ENCODE peak calls at places on chromosomes 3 and 15, in ten cellular contexts. One of them, this sample, is unnamed. For H3K27me3, the result is how much of the 10 kb centered on the place peaks cover.

GRCh38 chr3:194134231-194134756 is 1.7 kb upstream of the HES1 start:
- DNase-seq in aorta: peak
- DNase-seq in astrocyte: peak
- DNase-seq in fibroblast of lung: peak
- DNase-seq in kidney epithelial cell: no peak
- DNase-seq in PC-3: no peak
- DNase-seq in GM23248: peak
- DNase-seq in WERI-Rb-1: no peak
- DNase-seq in uterus: no peak
- DNase-seq in CD4-positive, CD25-positive, alpha-beta regulatory T cell: peak
- DNase-seq in this sample: no peak

GRCh38 chr3:110506890-110507289 is 564.7 kb upstream of the NECTIN3 start:
- DNase-seq in aorta: no peak
- DNase-seq in astrocyte: no peak
- DNase-seq in fibroblast of lung: no peak
- DNase-seq in kidney epithelial cell: no peak
- DNase-seq in PC-3: no peak
- DNase-seq in GM23248: no peak
- DNase-seq in WERI-Rb-1: no peak
- DNase-seq in uterus: no peak
- DNase-seq in CD4-positive, CD25-positive, alpha-beta regulatory T cell: no peak
- DNase-seq in this sample: no peak

GRCh38 chr3:62587169-62587568 is 213.8 kb upstream of the FEZF2 start:
- DNase-seq in aorta: no peak
- DNase-seq in astrocyte: peak
- DNase-seq in fibroblast of lung: peak
- DNase-seq in kidney epithelial cell: no peak
- DNase-seq in PC-3: peak
- DNase-seq in GM23248: peak
- DNase-seq in WERI-Rb-1: no peak
- DNase-seq in uterus: no peak
- DNase-seq in CD4-positive, CD25-positive, alpha-beta regulatory T cell: no peak
- DNase-seq in this sample: no peak

GRCh38 chr3:11774296-11774877 is 72.3 kb downstream of the TAMM41 start:
- DNase-seq in aorta: no peak
- DNase-seq in astrocyte: no peak
- DNase-seq in fibroblast of lung: peak
- DNase-seq in kidney epithelial cell: no peak
- DNase-seq in PC-3: peak
- DNase-seq in GM23248: peak
- DNase-seq in WERI-Rb-1: peak
- DNase-seq in uterus: no peak
- DNase-seq in CD4-positive, CD25-positive, alpha-beta regulatory T cell: peak
- DNase-seq in this sample: peak

GRCh38 chr3:42288385-42288784 is 22.4 kb upstream of the CCK start:
- DNase-seq in aorta: no peak
- DNase-seq in astrocyte: no peak
- DNase-seq in fibroblast of lung: no peak
- DNase-seq in kidney epithelial cell: no peak
- DNase-seq in PC-3: peak
- DNase-seq in GM23248: no peak
- DNase-seq in WERI-Rb-1: no peak
- DNase-seq in uterus: no peak
- DNase-seq in CD4-positive, CD25-positive, alpha-beta regulatory T cell: no peak
- DNase-seq in this sample: no peak

GRCh38 chr3:25527796-25528195 is 99.7 kb downstream of the RARB start:
- DNase-seq in aorta: no peak
- DNase-seq in astrocyte: peak
- DNase-seq in fibroblast of lung: no peak
- DNase-seq in kidney epithelial cell: no peak
- DNase-seq in PC-3: no peak
- DNase-seq in GM23248: peak
- DNase-seq in WERI-Rb-1: no peak
- DNase-seq in uterus: no peak
- DNase-seq in CD4-positive, CD25-positive, alpha-beta regulatory T cell: no peak
- DNase-seq in this sample: peak

GRCh38 chr15:74396445-74397238 is 29.2 kb upstream of the CYP11A1 start:
- DNase-seq in aorta: no peak
- DNase-seq in astrocyte: peak
- DNase-seq in fibroblast of lung: peak
- DNase-seq in kidney epithelial cell: peak
- DNase-seq in PC-3: peak
- DNase-seq in GM23248: peak
- DNase-seq in WERI-Rb-1: no peak
- DNase-seq in uterus: no peak
- DNase-seq in CD4-positive, CD25-positive, alpha-beta regulatory T cell: no peak
- DNase-seq in this sample: peak

GRCh38 chr3:184716652-184717607 is 5.1 kb upstream of the MAGEF1 start:
- DNase-seq in aorta: peak
- DNase-seq in astrocyte: peak
- DNase-seq in fibroblast of lung: peak
- DNase-seq in kidney epithelial cell: no peak
- DNase-seq in PC-3: peak
- DNase-seq in GM23248: peak
- DNase-seq in WERI-Rb-1: peak
- DNase-seq in uterus: peak
- DNase-seq in CD4-positive, CD25-positive, alpha-beta regulatory T cell: no peak
- DNase-seq in this sample: peak

GRCh38 chr3:165446555-165446954 is 250.4 kb upstream of the SLITRK3 start:
- DNase-seq in aorta: no peak
- DNase-seq in astrocyte: no peak
- DNase-seq in fibroblast of lung: no peak
- DNase-seq in kidney epithelial cell: no peak
- DNase-seq in PC-3: no peak
- DNase-seq in GM23248: no peak
- DNase-seq in WERI-Rb-1: no peak
- DNase-seq in uterus: no peak
- DNase-seq in CD4-positive, CD25-positive, alpha-beta regulatory T cell: no peak
- DNase-seq in this sample: no peak

GRCh38 chr3:132284756-132285619 is 32.2 kb upstream of the ACP3 start:
- DNase-seq in aorta: no peak
- DNase-seq in astrocyte: no peak
- DNase-seq in fibroblast of lung: no peak
- DNase-seq in kidney epithelial cell: no peak
- DNase-seq in PC-3: no peak
- DNase-seq in GM23248: no peak
- DNase-seq in WERI-Rb-1: peak
- DNase-seq in uterus: no peak
- DNase-seq in CD4-positive, CD25-positive, alpha-beta regulatory T cell: no peak
- DNase-seq in this sample: no peak
- H3K4me3 ChIP-seq in aorta: no peak
- H3K4me3 ChIP-seq in astrocyte: no peak
- H3K4me3 ChIP-seq in fibroblast of lung: no peak
- H3K4me3 ChIP-seq in kidney epithelial cell: no peak
- H3K4me3 ChIP-seq in PC-3: no peak
- H3K4me3 ChIP-seq in GM23248: no peak
- H3K4me3 ChIP-seq in WERI-Rb-1: no peak
- H3K4me3 ChIP-seq in uterus: no peak
- H3K4me3 ChIP-seq in CD4-positive, CD25-positive, alpha-beta regulatory T cell: no peak
- H3K4me3 ChIP-seq in this sample: no peak

DNA sequence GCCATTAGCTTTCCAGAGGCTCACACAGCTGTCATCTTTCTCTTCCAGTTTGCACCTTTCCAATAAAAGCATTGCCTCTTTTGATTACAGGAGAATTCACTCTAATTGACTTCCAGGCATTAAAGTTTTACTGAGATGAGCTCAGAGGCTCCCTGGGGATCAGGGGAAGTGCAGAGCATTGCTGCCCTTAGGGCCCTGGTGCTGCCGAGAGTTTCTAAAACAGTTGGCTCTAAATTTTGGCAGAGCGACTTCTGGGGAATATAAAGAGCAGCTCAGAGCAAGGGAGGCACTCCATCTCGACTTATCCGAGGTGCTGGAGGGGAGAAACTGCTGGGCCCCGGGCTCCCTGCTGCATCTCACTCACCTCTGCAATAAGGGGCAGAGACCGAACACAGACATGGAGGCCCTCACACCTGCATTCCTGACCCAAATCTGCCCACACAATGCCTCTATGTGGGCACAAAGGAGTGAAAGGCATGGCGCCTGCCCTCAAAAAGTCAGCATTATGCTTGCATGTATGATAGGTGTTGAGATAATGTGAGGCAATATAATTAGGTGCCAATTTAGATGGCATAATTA is 61.7 kb downstream of the SCN11A start:
- DNase-seq in aorta: no peak
- DNase-seq in astrocyte: no peak
- DNase-seq in fibroblast of lung: no peak
- DNase-seq in kidney epithelial cell: no peak
- DNase-seq in PC-3: no peak
- DNase-seq in GM23248: peak
- DNase-seq in WERI-Rb-1: no peak
- DNase-seq in uterus: no peak
- DNase-seq in CD4-positive, CD25-positive, alpha-beta regulatory T cell: no peak
- DNase-seq in this sample: peak
- H3K27me3 ChIP-seq in aorta: under half
- H3K27me3 ChIP-seq in astrocyte: under half
- H3K27me3 ChIP-seq in fibroblast of lung: under half
- H3K27me3 ChIP-seq in kidney epithelial cell: under half
- H3K27me3 ChIP-seq in PC-3: under half
- H3K27me3 ChIP-seq in GM23248: under half
- H3K27me3 ChIP-seq in WERI-Rb-1: under half
- H3K27me3 ChIP-seq in uterus: under half
- H3K27me3 ChIP-seq in CD4-positive, CD25-positive, alpha-beta regulatory T cell: under half
- H3K27me3 ChIP-seq in this sample: under half

GRCh38 chr3:48013288-48013980 is 2.8 kb downstream of the MAP4 start:
- DNase-seq in aorta: no peak
- DNase-seq in astrocyte: peak
- DNase-seq in fibroblast of lung: peak
- DNase-seq in kidney epithelial cell: no peak
- DNase-seq in PC-3: peak
- DNase-seq in GM23248: peak
- DNase-seq in WERI-Rb-1: no peak
- DNase-seq in uterus: no peak
- DNase-seq in CD4-positive, CD25-positive, alpha-beta regulatory T cell: peak
- DNase-seq in this sample: peak

GRCh38 chr3:48018841-48019240 is 2.6 kb upstream of the MAP4 start:
- DNase-seq in aorta: no peak
- DNase-seq in astrocyte: peak
- DNase-seq in fibroblast of lung: peak
- DNase-seq in kidney epithelial cell: no peak
- DNase-seq in PC-3: peak
- DNase-seq in GM23248: peak
- DNase-seq in WERI-Rb-1: no peak
- DNase-seq in uterus: no peak
- DNase-seq in CD4-positive, CD25-positive, alpha-beta regulatory T cell: no peak
- DNase-seq in this sample: peak

GRCh38 chr3:48014358-48014757 is 1.9 kb downstream of the MAP4 start:
- DNase-seq in aorta: no peak
- DNase-seq in astrocyte: no peak
- DNase-seq in fibroblast of lung: no peak
- DNase-seq in kidney epithelial cell: no peak
- DNase-seq in PC-3: no peak
- DNase-seq in GM23248: peak
- DNase-seq in WERI-Rb-1: no peak
- DNase-seq in uterus: no peak
- DNase-seq in CD4-positive, CD25-positive, alpha-beta regulatory T cell: no peak
- DNase-seq in this sample: no peak

GRCh38 chr3:48015451-48016182 is 599 bp downstream of the MAP4 start:
- DNase-seq in aorta: no peak
- DNase-seq in astrocyte: no peak
- DNase-seq in fibroblast of lung: peak
- DNase-seq in kidney epithelial cell: no peak
- DNase-seq in PC-3: no peak
- DNase-seq in GM23248: peak
- DNase-seq in WERI-Rb-1: no peak
- DNase-seq in uterus: no peak
- DNase-seq in CD4-positive, CD25-positive, alpha-beta regulatory T cell: no peak
- DNase-seq in this sample: no peak

GRCh38 chr3:48016336-48016973 is at the start of gene MAP4:
- DNase-seq in aorta: no peak
- DNase-seq in astrocyte: no peak
- DNase-seq in fibroblast of lung: peak
- DNase-seq in kidney epithelial cell: no peak
- DNase-seq in PC-3: no peak
- DNase-seq in GM23248: peak
- DNase-seq in WERI-Rb-1: no peak
- DNase-seq in uterus: no peak
- DNase-seq in CD4-positive, CD25-positive, alpha-beta regulatory T cell: no peak
- DNase-seq in this sample: peak
- H3K4me3 ChIP-seq in aorta: no peak
- H3K4me3 ChIP-seq in astrocyte: no peak
- H3K4me3 ChIP-seq in fibroblast of lung: no peak
- H3K4me3 ChIP-seq in kidney epithelial cell: no peak
- H3K4me3 ChIP-seq in PC-3: no peak
- H3K4me3 ChIP-seq in GM23248: no peak
- H3K4me3 ChIP-seq in WERI-Rb-1: no peak
- H3K4me3 ChIP-seq in uterus: no peak
- H3K4me3 ChIP-seq in CD4-positive, CD25-positive, alpha-beta regulatory T cell: no peak
- H3K4me3 ChIP-seq in this sample: no peak

GRCh38 chr3:13653631-13654279 is 104.8 kb downstream of the FBLN2 start:
- DNase-seq in aorta: no peak
- DNase-seq in astrocyte: no peak
- DNase-seq in fibroblast of lung: no peak
- DNase-seq in kidney epithelial cell: no peak
- DNase-seq in PC-3: no peak
- DNase-seq in GM23248: peak
- DNase-seq in WERI-Rb-1: no peak
- DNase-seq in uterus: no peak
- DNase-seq in CD4-positive, CD25-positive, alpha-beta regulatory T cell: no peak
- DNase-seq in this sample: no peak
- H3K27me3 ChIP-seq in aorta: under half
- H3K27me3 ChIP-seq in astrocyte: under half
- H3K27me3 ChIP-seq in fibroblast of lung: under half
- H3K27me3 ChIP-seq in kidney epithelial cell: under half
- H3K27me3 ChIP-seq in PC-3: under half
- H3K27me3 ChIP-seq in GM23248: under half
- H3K27me3 ChIP-seq in WERI-Rb-1: under half
- H3K27me3 ChIP-seq in uterus: under half
- H3K27me3 ChIP-seq in CD4-positive, CD25-positive, alpha-beta regulatory T cell: under half
- H3K27me3 ChIP-seq in this sample: under half

DNA sequence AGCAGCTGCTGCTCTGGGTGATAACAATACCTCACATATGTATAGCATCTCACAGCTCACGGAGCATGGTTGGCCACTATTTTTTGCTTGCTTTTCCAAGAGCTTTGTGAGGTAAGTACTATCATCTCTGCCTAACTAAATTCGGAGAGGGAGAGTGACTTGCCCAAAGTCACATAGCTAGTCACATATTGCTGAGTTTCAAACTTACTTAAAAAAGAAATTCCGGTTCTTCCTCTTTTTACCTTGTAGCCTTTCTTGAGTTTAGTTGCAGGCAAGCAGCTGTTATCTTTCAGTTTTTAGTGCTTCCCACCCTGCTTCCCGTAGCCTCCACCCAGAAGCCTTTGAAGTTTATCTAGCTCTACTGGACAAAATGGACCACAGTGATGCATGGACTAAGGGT is 309.2 kb downstream of the PDCD6IP start:
- DNase-seq in aorta: no peak
- DNase-seq in astrocyte: no peak
- DNase-seq in fibroblast of lung: no peak
- DNase-seq in kidney epithelial cell: no peak
- DNase-seq in PC-3: no peak
- DNase-seq in GM23248: no peak
- DNase-seq in WERI-Rb-1: no peak
- DNase-seq in uterus: no peak
- DNase-seq in CD4-positive, CD25-positive, alpha-beta regulatory T cell: no peak
- DNase-seq in this sample: no peak
- H3K4me3 ChIP-seq in aorta: no peak
- H3K4me3 ChIP-seq in astrocyte: no peak
- H3K4me3 ChIP-seq in fibroblast of lung: no peak
- H3K4me3 ChIP-seq in kidney epithelial cell: no peak
- H3K4me3 ChIP-seq in PC-3: no peak
- H3K4me3 ChIP-seq in GM23248: no peak
- H3K4me3 ChIP-seq in WERI-Rb-1: no peak
- H3K4me3 ChIP-seq in uterus: no peak
- H3K4me3 ChIP-seq in CD4-positive, CD25-positive, alpha-beta regulatory T cell: no peak
- H3K4me3 ChIP-seq in this sample: no peak

This sample was measured in MG63.